ENCODE peak calls at places on chromosomes 16 and 17, in five cellular contexts. One of them, this sample, is unnamed.
A peak's percentile ranks its signal among the peaks of the same experiment; 100 is the strongest.

GRCh38 chr16:28572659-28573510 is 19.2 kb downstream of the SGF29 start:
- DNase-seq in ascending aorta: no peak
- DNase-seq in CD4-positive, alpha-beta T cell: no peak
- DNase-seq in colonic mucosa: no peak
- DNase-seq in Peyer's patch: no peak
- DNase-seq in this sample: no peak

GRCh38 chr17:69828087-69828486 is 246.9 kb upstream of the KCNJ16 start:
- DNase-seq in ascending aorta: no peak
- DNase-seq in CD4-positive, alpha-beta T cell: no peak
- DNase-seq in colonic mucosa: no peak
- DNase-seq in Peyer's patch: no peak
- DNase-seq in this sample: no peak

GRCh38 chr17:78040561-78041400 is 82.3 kb downstream of the TNRC6C start:
- DNase-seq in ascending aorta: peak; percentile 21
- DNase-seq in CD4-positive, alpha-beta T cell: peak; percentile 29
- DNase-seq in colonic mucosa: peak; percentile 31
- DNase-seq in Peyer's patch: peak; percentile 58
- DNase-seq in this sample: no peak

GRCh38 chr16:52069866-52070265 is 477.1 kb downstream of the TOX3 start:
- DNase-seq in ascending aorta: no peak
- DNase-seq in CD4-positive, alpha-beta T cell: no peak
- DNase-seq in colonic mucosa: no peak
- DNase-seq in Peyer's patch: no peak
- DNase-seq in this sample: no peak

GRCh38 chr17:77724876-77725615 is 233.5 kb upstream of the TNRC6C start:
- DNase-seq in ascending aorta: no peak
- DNase-seq in CD4-positive, alpha-beta T cell: no peak
- DNase-seq in colonic mucosa: peak; percentile 17
- DNase-seq in Peyer's patch: no peak
- DNase-seq in this sample: peak; percentile 81

GRCh38 chr17:74690409-74690825 is 22.3 kb downstream of the CD300LF start:
- DNase-seq in ascending aorta: peak; percentile 39
- DNase-seq in CD4-positive, alpha-beta T cell: no peak
- DNase-seq in colonic mucosa: no peak
- DNase-seq in Peyer's patch: no peak
- DNase-seq in this sample: no peak

GRCh38 chr17:44417553-44417952 is 28.1 kb upstream of the ITGA2B start:
- DNase-seq in ascending aorta: no peak
- DNase-seq in CD4-positive, alpha-beta T cell: no peak
- DNase-seq in colonic mucosa: no peak
- DNase-seq in Peyer's patch: no peak
- DNase-seq in this sample: no peak

GRCh38 chr17:78129385-78130079 is 977 bp upstream of the TMC6 start:
- DNase-seq in ascending aorta: no peak
- DNase-seq in CD4-positive, alpha-beta T cell: peak; percentile 59
- DNase-seq in colonic mucosa: no peak
- DNase-seq in Peyer's patch: no peak
- DNase-seq in this sample: no peak

GRCh38 chr16:27708651-27709050 is 158.7 kb downstream of the KATNIP start:
- DNase-seq in ascending aorta: no peak
- DNase-seq in CD4-positive, alpha-beta T cell: no peak
- DNase-seq in colonic mucosa: no peak
- DNase-seq in Peyer's patch: peak; percentile 26
- DNase-seq in this sample: no peak

GRCh38 chr17:10875411-10875810 is 37.5 kb upstream of the PIRT start:
- DNase-seq in ascending aorta: no peak
- DNase-seq in CD4-positive, alpha-beta T cell: no peak
- DNase-seq in colonic mucosa: peak; percentile 26
- DNase-seq in Peyer's patch: no peak
- DNase-seq in this sample: no peak

GRCh38 chr17:28196637-28197036 is 122.4 kb upstream of the TMEM97 start:
- DNase-seq in ascending aorta: no peak
- DNase-seq in CD4-positive, alpha-beta T cell: no peak
- DNase-seq in colonic mucosa: no peak
- DNase-seq in Peyer's patch: no peak
- DNase-seq in this sample: no peak

GRCh38 chr17:28191018-28191417 is 128.0 kb upstream of the TMEM97 start:
- DNase-seq in ascending aorta: no peak
- DNase-seq in CD4-positive, alpha-beta T cell: no peak
- DNase-seq in colonic mucosa: no peak
- DNase-seq in Peyer's patch: no peak
- DNase-seq in this sample: no peak

GRCh38 chr17:28188841-28189263 is 130.1 kb upstream of the TMEM97 start:
- DNase-seq in ascending aorta: no peak
- DNase-seq in CD4-positive, alpha-beta T cell: no peak
- DNase-seq in colonic mucosa: no peak
- DNase-seq in Peyer's patch: no peak
- DNase-seq in this sample: no peak

GRCh38 chr17:28189667-28190066 is 129.3 kb upstream of the TMEM97 start:
- DNase-seq in ascending aorta: no peak
- DNase-seq in CD4-positive, alpha-beta T cell: no peak
- DNase-seq in colonic mucosa: no peak
- DNase-seq in Peyer's patch: no peak
- DNase-seq in this sample: no peak

DNA sequence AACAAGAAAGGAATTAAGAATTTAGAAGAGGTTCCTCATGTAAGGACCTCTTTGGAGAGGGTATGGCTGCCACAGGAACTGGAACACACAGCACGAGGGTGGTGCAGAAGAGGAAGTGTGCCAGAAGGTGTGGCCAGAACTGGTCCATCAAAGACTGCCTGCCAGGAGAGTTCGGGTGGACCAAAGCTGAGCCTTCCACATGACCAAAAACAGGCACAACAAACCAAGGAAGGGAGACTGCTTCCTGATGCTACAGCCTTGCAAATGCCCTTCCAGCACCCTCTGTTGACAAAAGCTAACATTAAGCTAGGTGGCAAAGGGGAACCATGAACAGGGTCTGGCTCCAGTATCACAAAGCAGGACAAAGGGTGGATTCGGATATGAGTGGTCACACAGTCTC is 125.8 kb upstream of the TMEM97 start:
- DNase-seq in ascending aorta: peak; percentile 18
- DNase-seq in CD4-positive, alpha-beta T cell: no peak
- DNase-seq in colonic mucosa: peak; percentile 27
- DNase-seq in Peyer's patch: no peak
- DNase-seq in this sample: no peak
- H3K9me3 ChIP-seq in ascending aorta: no peaks in the 10 kb centered on the region
- H3K9me3 ChIP-seq in CD4-positive, alpha-beta T cell: no peaks in the 10 kb centered on the region
- H3K9me3 ChIP-seq in colonic mucosa: no peaks in the 10 kb centered on the region
- H3K9me3 ChIP-seq in Peyer's patch: no peaks in the 10 kb centered on the region
- H3K9me3 ChIP-seq in this sample: no peaks in the 10 kb centered on the region

GRCh38 chr17:81057777-81058176 is 22.8 kb downstream of the BAIAP2 start:
- DNase-seq in ascending aorta: no peak
- DNase-seq in CD4-positive, alpha-beta T cell: no peak
- DNase-seq in colonic mucosa: no peak
- DNase-seq in Peyer's patch: no peak
- DNase-seq in this sample: no peak
- H3K9me3 ChIP-seq in ascending aorta: no peaks in the 10 kb centered on the region
- H3K9me3 ChIP-seq in CD4-positive, alpha-beta T cell: no peaks in the 10 kb centered on the region
- H3K9me3 ChIP-seq in colonic mucosa: no peaks in the 10 kb centered on the region
- H3K9me3 ChIP-seq in Peyer's patch: no peaks in the 10 kb centered on the region
- H3K9me3 ChIP-seq in this sample: no peaks in the 10 kb centered on the region

DNA sequence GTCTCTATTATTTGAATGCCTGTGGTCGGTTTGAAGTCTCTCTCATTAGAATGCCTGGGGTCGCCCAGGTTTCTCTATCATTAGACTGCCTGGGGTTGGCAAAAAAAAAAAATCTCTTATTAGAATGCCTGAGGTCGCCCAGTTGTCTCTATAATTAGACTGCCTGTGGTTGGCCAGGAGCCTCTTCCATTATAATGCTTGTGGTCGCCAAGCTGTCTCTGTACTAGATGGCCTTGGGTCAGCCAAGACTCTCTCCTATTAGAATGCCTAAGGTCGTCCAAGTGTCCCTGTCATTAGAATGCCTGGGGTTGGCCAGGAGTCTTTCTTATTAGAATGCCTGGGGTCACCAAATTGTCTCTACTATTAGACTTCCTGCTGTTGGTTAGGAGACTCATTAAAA is 2228.4 kb downstream of the TP53TG3F start:
- DNase-seq in ascending aorta: no peak
- DNase-seq in CD4-positive, alpha-beta T cell: no peak
- DNase-seq in colonic mucosa: no peak
- DNase-seq in Peyer's patch: no peak
- DNase-seq in this sample: no peak
- H3K9me3 ChIP-seq in ascending aorta: no peaks in the 10 kb centered on the region
- H3K9me3 ChIP-seq in CD4-positive, alpha-beta T cell: peaks cover 63% of the 10 kb centered on the region
- H3K9me3 ChIP-seq in colonic mucosa: no peaks in the 10 kb centered on the region
- H3K9me3 ChIP-seq in Peyer's patch: no peaks in the 10 kb centered on the region
- H3K9me3 ChIP-seq in this sample: no peaks in the 10 kb centered on the region

DNA sequence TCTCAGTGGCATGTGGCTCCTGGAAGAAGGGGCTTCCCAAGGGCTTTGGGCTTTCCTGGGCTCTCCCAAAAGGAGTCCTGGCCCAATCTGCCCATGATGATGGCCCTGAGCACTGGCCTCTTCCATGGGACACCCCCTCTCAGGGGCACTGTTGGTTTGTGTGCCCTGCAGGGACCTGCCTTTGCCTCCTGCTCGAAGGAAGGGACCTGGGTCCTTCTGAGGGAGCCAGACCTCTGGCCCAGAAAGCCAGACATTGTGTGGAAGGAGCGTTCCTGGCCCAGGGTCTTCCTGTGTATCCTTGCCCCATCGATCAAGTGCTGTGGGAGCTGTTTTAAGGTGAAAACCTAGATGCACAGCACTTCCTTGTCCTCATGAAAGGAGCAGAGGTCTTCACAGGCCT is 1689.3 kb downstream of the TP53TG3F start:
- DNase-seq in ascending aorta: no peak
- DNase-seq in CD4-positive, alpha-beta T cell: no peak
- DNase-seq in colonic mucosa: no peak
- DNase-seq in Peyer's patch: no peak
- DNase-seq in this sample: no peak
- H3K9me3 ChIP-seq in ascending aorta: no peaks in the 10 kb centered on the region
- H3K9me3 ChIP-seq in CD4-positive, alpha-beta T cell: peaks cover 35% of the 10 kb centered on the region
- H3K9me3 ChIP-seq in colonic mucosa: no peaks in the 10 kb centered on the region
- H3K9me3 ChIP-seq in Peyer's patch: no peaks in the 10 kb centered on the region
- H3K9me3 ChIP-seq in this sample: no peaks in the 10 kb centered on the region

GRCh38 chr17:12896386-12896785 is 107.1 kb downstream of the ARHGAP44 start:
- DNase-seq in ascending aorta: no peak
- DNase-seq in CD4-positive, alpha-beta T cell: no peak
- DNase-seq in colonic mucosa: no peak
- DNase-seq in Peyer's patch: no peak
- DNase-seq in this sample: no peak
- H3K9me3 ChIP-seq in ascending aorta: no peaks in the 10 kb centered on the region
- H3K9me3 ChIP-seq in CD4-positive, alpha-beta T cell: peaks cover 13% of the 10 kb centered on the region
- H3K9me3 ChIP-seq in colonic mucosa: no peaks in the 10 kb centered on the region
- H3K9me3 ChIP-seq in Peyer's patch: no peaks in the 10 kb centered on the region
- H3K9me3 ChIP-seq in this sample: no peaks in the 10 kb centered on the region

GRCh38 chr16:1511662-1512061 is 18.5 kb downstream of the TELO2 start:
- DNase-seq in ascending aorta: no peak
- DNase-seq in CD4-positive, alpha-beta T cell: no peak
- DNase-seq in colonic mucosa: no peak
- DNase-seq in Peyer's patch: no peak
- DNase-seq in this sample: no peak
- H3K9me3 ChIP-seq in ascending aorta: no peaks in the 10 kb centered on the region
- H3K9me3 ChIP-seq in CD4-positive, alpha-beta T cell: no peaks in the 10 kb centered on the region
- H3K9me3 ChIP-seq in colonic mucosa: no peaks in the 10 kb centered on the region
- H3K9me3 ChIP-seq in Peyer's patch: no peaks in the 10 kb centered on the region
- H3K9me3 ChIP-seq in this sample: no peaks in the 10 kb centered on the region

GRCh38 chr17:16552637-16553045 is 16.4 kb downstream of the ZNF287 start:
- DNase-seq in ascending aorta: no peak
- DNase-seq in CD4-positive, alpha-beta T cell: no peak
- DNase-seq in colonic mucosa: no peak
- DNase-seq in Peyer's patch: no peak
- DNase-seq in this sample: no peak
- H3K9me3 ChIP-seq in ascending aorta: peaks cover 90% of the 10 kb centered on the region
- H3K9me3 ChIP-seq in CD4-positive, alpha-beta T cell: peaks cover 93% of the 10 kb centered on the region
- H3K9me3 ChIP-seq in colonic mucosa: peaks cover 10% of the 10 kb centered on the region
- H3K9me3 ChIP-seq in Peyer's patch: no peaks in the 10 kb centered on the region
- H3K9me3 ChIP-seq in this sample: peaks cover 73% of the 10 kb centered on the region

DNA sequence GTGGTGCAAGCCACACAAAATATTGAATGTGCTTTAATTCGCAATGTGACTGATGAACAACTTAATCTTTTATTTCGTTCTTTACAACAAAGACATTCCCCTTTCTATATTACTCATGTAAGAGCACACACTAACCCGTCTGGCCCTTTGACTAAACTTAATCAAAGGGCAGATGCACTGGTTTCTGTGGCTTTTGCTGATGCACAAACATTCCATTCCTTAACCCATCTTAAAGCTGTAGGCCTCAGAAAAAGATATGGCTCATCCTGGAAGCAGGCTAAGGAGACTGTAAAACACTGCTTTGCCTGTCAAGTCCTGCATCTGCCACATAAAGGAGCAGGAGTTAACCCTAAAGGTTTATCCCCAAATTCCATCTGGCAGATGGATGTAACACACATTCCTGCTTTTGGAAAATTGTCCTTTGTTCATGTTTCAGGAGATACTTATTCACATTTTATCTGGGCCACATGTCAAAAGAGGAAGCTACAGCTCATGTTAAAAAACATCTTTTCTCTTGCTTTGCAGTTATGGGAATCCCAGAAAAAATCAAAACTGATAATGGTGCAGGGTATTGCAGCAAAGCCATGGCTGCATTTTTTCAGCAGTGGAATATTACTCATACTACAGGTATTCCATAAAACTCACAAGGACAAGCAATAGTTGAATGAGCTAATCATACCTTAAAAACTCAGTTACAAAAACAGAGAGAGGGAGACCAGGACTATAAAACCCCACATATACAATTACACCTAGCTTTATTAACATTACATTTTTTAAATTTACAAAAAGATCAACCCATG is 137.2 kb downstream of the AHSP start:
- DNase-seq in ascending aorta: no peak
- DNase-seq in CD4-positive, alpha-beta T cell: no peak
- DNase-seq in colonic mucosa: no peak
- DNase-seq in Peyer's patch: no peak
- DNase-seq in this sample: no peak
- H3K9me3 ChIP-seq in ascending aorta: no peaks in the 10 kb centered on the region
- H3K9me3 ChIP-seq in CD4-positive, alpha-beta T cell: peaks cover 9% of the 10 kb centered on the region
- H3K9me3 ChIP-seq in colonic mucosa: no peaks in the 10 kb centered on the region
- H3K9me3 ChIP-seq in Peyer's patch: no peaks in the 10 kb centered on the region
- H3K9me3 ChIP-seq in this sample: no peaks in the 10 kb centered on the region

This sample was measured in vagina.